ENCODE peak calls at places on chromosome 6, in nine cellular contexts. F is left ventricle myocardium inferior, Q is transverse colon, S is tibial artery, E is colonic mucosa, O is esophagus muscularis mucosa, G is kidney, P is body of pancreas, A is Peyer's patch. R is an unnamed sample.

GRCh38 chr6:44254957-44255808 is 2.1 kb downstream of the SLC35B2 start:
- DNase-seq in O (no peak), E (no peak), F (no peak), P (peak; percentile 22), S (no peak), A (no peak), Q (no peak), G (peak; percentile 63), R (no peak)

GRCh38 chr6:137845460-137845859 is 21.6 kb upstream of the TNFAIP3 start:
- DNase-seq in P (no peak), G (no peak), O (no peak), Q (no peak), E (no peak), F (no peak), A (no peak), S (no peak), R (no peak)

GRCh38 chr6:44219053-44219814 is 2.5 kb downstream of the MYMX start:
- DNase-seq in G (peak; percentile 97), S (peak; percentile 95), Q (peak; percentile 85), E (peak; percentile 84), F (peak; percentile 89), O (peak; percentile 95), P (peak; percentile 83), A (peak; percentile 64), R (peak; percentile 75)

GRCh38 chr6:157045831-157046454 is 268.8 kb downstream of the ARID1B start:
- DNase-seq in Q (no peak), P (no peak), S (no peak), O (no peak), E (no peak), F (no peak), G (no peak), A (no peak), R (no peak)

GRCh38 chr6:70270287-70271005 is 32.4 kb downstream of the COL9A1 start:
- DNase-seq in F (no peak), Q (no peak), G (no peak), P (no peak), O (no peak), S (no peak), E (no peak), A (no peak), R (no peak)

GRCh38 chr6:117919775-117920492 is 12.9 kb downstream of the SLC35F1 start:
- DNase-seq in P (peak; percentile 28), A (no peak), O (no peak), F (no peak), S (no peak), G (peak; percentile 68), E (no peak), Q (no peak), R (no peak)

GRCh38 chr6:112931835-112932234 is 584.7 kb downstream of the RFPL4B start:
- DNase-seq in F (no peak), O (no peak), A (no peak), G (no peak), Q (no peak), S (no peak), E (no peak), P (no peak), R (no peak)

GRCh38 chr6:130307752-130308361 is 58.0 kb upstream of the TMEM200A start:
- DNase-seq in P (no peak), E (no peak), Q (no peak), G (no peak), A (no peak), O (no peak), F (no peak), S (no peak), R (no peak)

GRCh38 chr6:19153270-19153980 is 683.7 kb upstream of the ID4 start:
- DNase-seq in Q (no peak), S (peak; percentile 66), O (no peak), F (peak; percentile 13), P (no peak), A (no peak), E (no peak), G (no peak), R (no peak)

GRCh38 chr6:129642322-129642721 is 67.7 kb downstream of the ARHGAP18 start:
- DNase-seq in P (no peak), A (no peak), F (no peak), E (no peak), O (no peak), S (no peak), Q (no peak), G (no peak), R (no peak)

GRCh38 chr6:136720045-136720760 is 72.1 kb downstream of the MAP3K5 start:
- DNase-seq in S (no peak), F (no peak), P (no peak), Q (no peak), G (no peak), E (no peak), A (no peak), O (no peak), R (no peak)

DNA sequence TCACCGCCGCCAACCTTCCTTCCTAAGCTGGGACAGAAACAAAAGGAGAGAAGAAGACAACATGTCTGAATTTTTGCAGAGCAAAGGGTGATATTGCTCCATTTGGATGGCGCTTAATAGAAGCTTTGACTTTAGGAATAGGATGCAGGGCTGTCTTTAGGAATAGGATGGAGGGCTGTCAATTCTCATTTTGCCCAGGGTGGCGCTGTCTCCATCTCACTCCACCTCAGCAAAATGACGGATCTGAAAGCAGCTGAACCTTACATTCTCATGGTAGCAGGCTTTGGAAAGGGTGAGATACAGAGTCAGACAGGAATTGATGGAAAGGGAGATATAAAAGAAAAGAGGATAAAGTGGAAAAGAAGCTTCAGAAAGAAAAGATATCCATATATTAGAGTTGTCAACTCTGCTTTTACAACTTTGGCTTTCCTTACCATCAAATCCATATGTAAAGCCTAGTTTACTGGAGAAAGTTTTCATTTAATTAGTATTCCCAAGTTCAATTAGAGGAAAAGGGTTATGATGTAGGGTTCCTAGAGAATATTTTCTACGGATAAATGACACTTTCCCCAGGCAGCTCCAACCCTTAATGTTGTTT is 2.4 kb downstream of the MTCL3 start:
- DNase-seq in F (no peak), Q (peak; percentile 20), S (no peak), A (peak; percentile 46), G (no peak), E (peak; percentile 20), O (no peak), P (no peak), R (no peak)
- H3K4me3 ChIP-seq in F (peak overlapping the region; percentile 84), Q (peak overlapping the region; percentile 47), S (peak overlapping the region; percentile 59), A (peak overlapping the region; percentile 47), G (peak overlapping the region; percentile 39), E (peak overlapping the region; percentile 56), O (peak overlapping the region; percentile 71), P (peak overlapping the region; percentile 65), R (peak overlapping the region; percentile 52)

GRCh38 chr6:94213176-94213575 is 793.8 kb upstream of the EPHA7 start:
- DNase-seq in Q (no peak), S (no peak), G (no peak), F (no peak), E (no peak), O (no peak), A (no peak), P (no peak), R (no peak)

GRCh38 chr6:94215614-94216013 is 796.3 kb upstream of the EPHA7 start:
- DNase-seq in P (no peak), S (no peak), O (no peak), G (no peak), A (no peak), E (no peak), F (no peak), Q (no peak), R (no peak)
- H3K4me1 ChIP-seq in P (no peaks in the 10 kb centered on the region), S (no peaks in the 10 kb centered on the region), O (no peaks in the 10 kb centered on the region), G (no peaks in the 10 kb centered on the region), A (no peaks in the 10 kb centered on the region), E (no peaks in the 10 kb centered on the region), F (no peaks in the 10 kb centered on the region), Q (no peaks in the 10 kb centered on the region), R (no peaks in the 10 kb centered on the region)

DNA sequence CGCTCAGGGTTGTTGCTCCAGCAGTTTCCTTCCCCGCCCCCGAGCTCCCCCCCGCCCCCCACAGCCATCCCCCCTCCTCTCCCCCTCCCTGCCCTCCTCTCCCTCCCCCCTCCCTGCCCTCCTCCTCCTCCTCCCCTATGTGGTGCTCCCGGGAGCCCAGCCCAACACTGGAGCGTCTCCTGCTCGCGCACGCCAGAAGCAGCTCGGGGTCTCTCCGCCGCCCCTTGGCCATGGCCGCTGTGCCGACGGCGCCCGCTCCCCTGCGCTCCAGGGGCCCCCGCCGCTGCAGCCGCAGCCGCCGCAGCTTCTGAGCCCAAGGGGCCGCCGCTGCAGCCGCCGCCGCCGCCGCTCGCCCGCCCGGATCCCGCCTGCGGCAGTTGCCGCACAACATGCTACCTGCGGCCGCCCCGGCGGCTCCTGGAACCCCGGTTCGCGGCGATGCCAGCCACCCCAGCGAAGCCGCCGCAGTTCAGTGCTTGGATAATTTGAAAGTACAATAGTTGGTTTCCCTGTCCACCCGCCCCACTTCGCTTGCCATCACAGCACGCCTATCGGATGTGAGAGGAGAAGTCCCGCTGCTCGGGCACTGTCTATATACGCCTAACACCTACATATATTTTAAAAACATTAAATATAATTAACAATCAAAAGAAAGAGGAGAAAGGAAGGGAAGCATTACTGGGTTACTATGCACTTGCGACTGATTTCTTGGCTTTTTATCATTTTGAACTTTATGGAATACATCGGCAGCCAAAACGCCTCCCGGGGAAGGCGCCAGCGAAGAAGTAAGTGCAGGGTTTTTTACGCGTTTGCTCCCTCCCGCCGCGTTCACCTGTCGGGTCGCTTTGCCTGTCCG is at the start of gene RSPO3:
- DNase-seq in E (peak; percentile 21), S (peak; percentile 64), A (no peak), O (no peak), G (peak; percentile 75), P (no peak), Q (peak; percentile 11), F (no peak), R (no peak)
- TF ChIP-seq CTCF in E (no peak), S (no peak), A (no peak), O (no peak), G (no peak), P (no peak), Q (no peak), F (no peak), R (no peak)

GRCh38 chr6:152364846-152365245 is 272.3 kb downstream of the SYNE1 start:
- DNase-seq in F (no peak), S (no peak), E (no peak), Q (no peak), A (no peak), O (no peak), P (no peak), G (no peak), R (no peak)

GRCh38 chr6:152355166-152355565 is 282.0 kb downstream of the SYNE1 start:
- DNase-seq in E (no peak), G (no peak), O (no peak), Q (no peak), F (no peak), A (no peak), P (no peak), S (no peak), R (no peak)

GRCh38 chr6:152356659-152357058 is 280.5 kb downstream of the SYNE1 start:
- DNase-seq in A (no peak), O (no peak), P (no peak), G (no peak), S (no peak), F (no peak), E (no peak), Q (no peak), R (no peak)

GRCh38 chr6:152356016-152356415 is 281.1 kb downstream of the SYNE1 start:
- DNase-seq in E (no peak), G (no peak), F (no peak), S (no peak), A (no peak), O (no peak), Q (no peak), P (no peak), R (no peak)

DNA sequence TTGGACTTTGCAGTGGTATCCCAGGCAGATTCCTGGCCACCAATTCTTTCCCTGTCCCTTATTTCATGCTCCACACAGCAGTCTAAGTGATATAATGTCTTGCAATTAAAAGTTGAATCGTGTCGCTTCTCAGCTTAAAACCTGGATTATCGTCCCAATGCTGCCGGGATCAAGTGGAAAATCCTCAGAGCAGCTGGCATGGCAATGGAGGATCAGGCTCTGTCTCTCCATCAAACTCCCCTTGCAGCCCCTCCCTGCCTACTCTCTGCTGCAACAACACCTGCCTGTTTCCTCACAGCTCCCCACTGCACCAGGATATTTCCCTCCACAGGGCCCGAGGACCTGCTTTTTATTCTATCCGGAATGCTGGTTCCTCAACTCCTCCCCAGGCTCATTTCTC is 277.1 kb downstream of the SYNE1 start:
- DNase-seq in Q (no peak), F (no peak), P (no peak), O (no peak), S (no peak), A (no peak), G (no peak), E (no peak), R (no peak)
- H3K4me3 ChIP-seq in Q (no peak overlapping the region), F (no peak overlapping the region), P (no peak overlapping the region), O (no peak overlapping the region), S (no peak overlapping the region), A (no peak overlapping the region), G (no peak overlapping the region), E (no peak overlapping the region), R (no peak overlapping the region)

R was measured in lung.